ENCODE peak calls at places on chromosomes 5 and 9, in seven cellular contexts. R is HCT116; V is right atrium auricular region; D is stimulated activated CD8-positive, alpha-beta memory T cell treated with anti-CD3 and anti-CD28 coated beads, Interleukin-2, amount 100 ng/mL, for 48 hours; Q is HS-5; M is iris pigment epithelial cell; E is RCC 7860. Z is an unnamed sample.

GRCh38 chr5:174828786-174829510 is 104.6 kb downstream of the MSX2 start:
- DNase-seq in R (no peak), V (no peak), D (no peak), Q (no peak), M (no peak), E (no peak), Z (no peak)

GRCh38 chr9:104088416-104088815 is 5.7 kb upstream of the SMC2 start:
- DNase-seq in R (no peak), V (no peak), D (no peak), Q (no peak), M (no peak), E (no peak), Z (no peak)

GRCh38 chr5:134935711-134936602 is 31.0 kb downstream of the PCBD2 start:
- DNase-seq in R (no peak), V (no peak), D (no peak), Q (no peak), M (no peak), E (no peak), Z (no peak)

GRCh38 chr5:93436083-93436482 is 144.9 kb downstream of the NR2F1-AS1 start:
- DNase-seq in R (no peak), V (no peak), D (no peak), Q (no peak), M (no peak), E (no peak), Z (no peak)

GRCh38 chr5:35337332-35338168 is 107.3 kb upstream of the PRLR start:
- DNase-seq in R (no peak), V (no peak), D (no peak), Q (no peak), M (no peak), E (no peak), Z (no peak)

GRCh38 chr9:84782228-84782866 is 112.8 kb downstream of the NTRK2 start:
- DNase-seq in R (no peak), V (peak), D (no peak), Q (no peak), M (peak), E (no peak), Z (no peak)

GRCh38 chr5:1767524-1768282 is 31.9 kb downstream of the MRPL36 start:
- DNase-seq in R (no peak), V (no peak), D (no peak), Q (no peak), M (no peak), E (no peak), Z (no peak)

GRCh38 chr5:17370651-17371050 is 127.4 kb upstream of the TAF11L2 start:
- DNase-seq in R (no peak), V (no peak), D (no peak), Q (no peak), M (no peak), E (no peak), Z (no peak)

GRCh38 chr5:134489227-134489944 is 36.1 kb upstream of the JADE2 start:
- DNase-seq in R (no peak), V (no peak), D (no peak), Q (no peak), M (no peak), E (no peak), Z (no peak)

GRCh38 chr5:151086905-151087360 is 6.1 kb upstream of the TNIP1 start:
- DNase-seq in R (no peak), V (no peak), D (peak), Q (no peak), M (no peak), E (peak), Z (no peak)

GRCh38 chr9:2158729-2159128 is 143.6 kb downstream of the SMARCA2 start:
- DNase-seq in R (no peak), V (no peak), D (no peak), Q (no peak), M (no peak), E (no peak), Z (no peak)

GRCh38 chr5:178119915-178120660 is 6.8 kb downstream of the N4BP3 start:
- DNase-seq in R (no peak), V (no peak), D (no peak), Q (no peak), M (no peak), E (no peak), Z (no peak)

GRCh38 chr5:168005093-168005492 is 286.4 kb upstream of the WWC1 start:
- DNase-seq in R (no peak), V (no peak), D (no peak), Q (no peak), M (no peak), E (no peak), Z (no peak)

GRCh38 chr5:116002116-116002906 is 30.0 kb upstream of the ARL14EPL start:
- DNase-seq in R (no peak), V (no peak), D (no peak), Q (no peak), M (peak), E (no peak), Z (no peak)

GRCh38 chr5:61245486-61245885 is 83.2 kb upstream of the SMIM15 start:
- DNase-seq in R (no peak), V (no peak), D (no peak), Q (no peak), M (peak), E (no peak), Z (no peak)

GRCh38 chr9:130707225-130707976 is 13.8 kb downstream of the EXOSC2 start:
- DNase-seq in R (no peak), V (peak), D (peak), Q (no peak), M (peak), E (peak), Z (peak)

GRCh38 chr9:120610975-120611689 is 31.2 kb upstream of the CDK5RAP2 start:
- DNase-seq in R (no peak), V (no peak), D (no peak), Q (no peak), M (peak), E (no peak), Z (peak)

GRCh38 chr9:86924206-86924605 is 23.1 kb downstream of the GAS1 start:
- DNase-seq in R (no peak), V (no peak), D (no peak), Q (no peak), M (no peak), E (no peak), Z (no peak)

GRCh38 chr9:85746309-85746708 is 4.6 kb upstream of the AGTPBP1 start:
- DNase-seq in R (no peak), V (no peak), D (no peak), Q (no peak), M (no peak), E (no peak), Z (no peak)

GRCh38 chr5:178339272-178339671 is 106.7 kb upstream of the PHYKPL start:
- DNase-seq in R (no peak), V (no peak), D (no peak), Q (no peak), M (no peak), E (no peak), Z (no peak)

GRCh38 chr9:107215381-107215780 is 67.7 kb upstream of the RAD23B start:
- DNase-seq in R (peak), V (no peak), D (no peak), Q (peak), M (peak), E (peak), Z (peak)

GRCh38 chr9:114169029-114169939 is 13.9 kb downstream of the COL27A1 start:
- DNase-seq in R (no peak), V (no peak), D (no peak), Q (no peak), M (peak), E (no peak), Z (no peak)

GRCh38 chr9:70407081-70407503 is 7.4 kb downstream of the KLF9 start:
- DNase-seq in R (no peak), V (no peak), D (no peak), Q (peak), M (peak), E (peak), Z (no peak)

GRCh38 chr5:1776831-1777230 is 22.8 kb downstream of the MRPL36 start:
- DNase-seq in R (no peak), V (no peak), D (no peak), Q (no peak), M (no peak), E (no peak), Z (no peak)

GRCh38 chr5:128327973-128328372 is 210.1 kb downstream of the FBN2 start:
- DNase-seq in R (no peak), V (no peak), D (no peak), Q (no peak), M (no peak), E (no peak), Z (no peak)

GRCh38 chr9:120885968-120886367 is 9.0 kb upstream of the PHF19 start:
- DNase-seq in R (no peak), V (no peak), D (no peak), Q (no peak), M (no peak), E (no peak), Z (no peak)

GRCh38 chr9:71245651-71246050 is 124.2 kb upstream of the TRPM3 start:
- DNase-seq in R (no peak), V (no peak), D (no peak), Q (no peak), M (no peak), E (no peak), Z (no peak)

GRCh38 chr5:86646671-86647070 is 28.9 kb downstream of the COX7C start:
- DNase-seq in R (no peak), V (no peak), D (no peak), Q (no peak), M (no peak), E (no peak), Z (no peak)

GRCh38 chr5:179606910-179607448 is 16.5 kb downstream of the HNRNPH1 start:
- DNase-seq in R (no peak), V (no peak), D (no peak), Q (no peak), M (no peak), E (no peak), Z (no peak)

GRCh38 chr5:16573401-16573800 is 43.4 kb downstream of the RETREG1 start:
- DNase-seq in R (no peak), V (no peak), D (no peak), Q (no peak), M (no peak), E (no peak), Z (no peak)

GRCh38 chr5:137487600-137487999 is 11.5 kb downstream of the SPOCK1 start:
- DNase-seq in R (no peak), V (peak), D (no peak), Q (peak), M (peak), E (peak), Z (no peak)

GRCh38 chr5:93022770-93023169 is 558.2 kb downstream of the NR2F1-AS1 start:
- DNase-seq in R (no peak), V (no peak), D (no peak), Q (no peak), M (peak), E (no peak), Z (no peak)

GRCh38 chr9:88804289-88804596 is 187.0 kb upstream of the S1PR3 start:
- DNase-seq in R (no peak), V (no peak), D (no peak), Q (no peak), M (peak), E (no peak), Z (no peak)